ENCODE peak calls at places on chromosome 15, in five cellular contexts. W, D, I, L and F are unnamed samples.

GRCh38 chr15:92949604-92950249 is 49.6 kb downstream of the CHD2 start:
- DNase-seq in W (no peak), D (no peak), I (no peak), L (no peak), F (no peak)

GRCh38 chr15:47196057-47196456 is 521.2 kb upstream of the SEMA6D start:
- DNase-seq in W (peak; percentile 90), D (peak; percentile 56), I (peak; percentile 40), L (no peak), F (peak; percentile 84)

GRCh38 chr15:70752142-70752754 is 11.1 kb downstream of the UACA start:
- DNase-seq in W (no peak), D (no peak), I (peak; percentile 39), L (no peak), F (no peak)

GRCh38 chr15:51162865-51163762 is 68.4 kb upstream of the TNFAIP8L3 start:
- DNase-seq in W (peak; percentile 32), D (peak; percentile 82), I (peak; percentile 71), L (peak; percentile 29), F (no peak)

GRCh38 chr15:56783156-56783856 is 50.0 kb upstream of the ZNF280D start:
- DNase-seq in W (no peak), D (no peak), I (no peak), L (no peak), F (no peak)

GRCh38 chr15:83697716-83698115 is 43.8 kb downstream of the ADAMTSL3 start:
- DNase-seq in W (no peak), D (no peak), I (no peak), L (no peak), F (no peak)

GRCh38 chr15:29429584-29429983 is 160.0 kb upstream of the NSMCE3 start:
- DNase-seq in W (no peak), D (peak; percentile 18), I (no peak), L (no peak), F (no peak)

GRCh38 chr15:86384191-86384590 is 304.5 kb downstream of the AGBL1 start:
- DNase-seq in W (no peak), D (no peak), I (no peak), L (no peak), F (no peak)

GRCh38 chr15:44159492-44159891 is 35.6 kb downstream of the FRMD5 start:
- DNase-seq in W (no peak), D (no peak), I (no peak), L (no peak), F (no peak)

GRCh38 chr15:99592135-99592845 is 26.5 kb downstream of the MEF2A start:
- DNase-seq in W (no peak), D (no peak), I (no peak), L (no peak), F (no peak)

GRCh38 chr15:69758810-69759410 is 306.3 kb downstream of the RPLP1 start:
- DNase-seq in W (no peak), D (peak; percentile 86), I (no peak), L (peak; percentile 46), F (no peak)

GRCh38 chr15:38531509-38531908 is 33.1 kb downstream of the RASGRP1 start:
- DNase-seq in W (no peak), D (no peak), I (no peak), L (no peak), F (no peak)

GRCh38 chr15:73081321-73081958 is 29.2 kb downstream of the NEO1 start:
- DNase-seq in W (peak; percentile 47), D (no peak), I (peak; percentile 34), L (no peak), F (no peak)

GRCh38 chr15:63233667-63234419 is 43.6 kb upstream of the APH1B start:
- DNase-seq in W (no peak), D (no peak), I (no peak), L (no peak), F (no peak)

GRCh38 chr15:89444855-89445254 is 51.5 kb downstream of the RHCG start:
- DNase-seq in W (no peak), D (no peak), I (no peak), L (no peak), F (no peak)

GRCh38 chr15:72345280-72345679 is 25.3 kb upstream of the CELF6 start:
- DNase-seq in W (no peak), D (no peak), I (no peak), L (no peak), F (no peak)